ENCODE peak calls at places on chromosome 7, in five cellular contexts. W is NCI-H187, V is amniotic stem cell, I is T47D, Z is kidney tubule cell. G is an unnamed sample.

GRCh38 chr7:138893258-138893657 is 87.9 kb downstream of the KIAA1549 start:
- DNase-seq in W (no peak), V (no peak), I (no peak), Z (no peak), G (no peak)

GRCh38 chr7:27965650-27966049 is 214.9 kb downstream of the JAZF1 start:
- DNase-seq in W (no peak), V (no peak), I (no peak), Z (no peak), G (no peak)

GRCh38 chr7:41880107-41880506 is 177.2 kb upstream of the INHBA start:
- DNase-seq in W (no peak), V (no peak), I (no peak), Z (peak; percentile 90), G (no peak)

GRCh38 chr7:118870187-118870586 is 645.7 kb downstream of the ANKRD7 start:
- DNase-seq in W (no peak), V (no peak), I (no peak), Z (peak; percentile 7), G (peak; percentile 34)

GRCh38 chr7:75758491-75758890 is 13.5 kb downstream of the CCL26 start:
- DNase-seq in W (no peak), V (no peak), I (no peak), Z (peak; percentile 22), G (no peak)

GRCh38 chr7:43905209-43905946 is 1.0 kb downstream of the URGCP start:
- DNase-seq in W (no peak), V (no peak), I (peak; percentile 35), Z (peak; percentile 89), G (no peak)

GRCh38 chr7:96061844-96062243 is 260.1 kb downstream of the SLC25A13 start:
- DNase-seq in W (no peak), V (no peak), I (no peak), Z (no peak), G (peak; percentile 85)

GRCh38 chr7:156669035-156669828 is 28.7 kb downstream of the RNF32 start:
- DNase-seq in W (no peak), V (no peak), I (no peak), Z (no peak), G (no peak)

GRCh38 chr7:44880317-44881018 is 4.9 kb downstream of the PURB start:
- DNase-seq in W (no peak), V (no peak), I (no peak), Z (no peak), G (no peak)

G was measured in NCI-H1092 treated with DMSO at 0.1 percent for 48 hours.